ENCODE peak calls at places on chromosome 3, in seven cellular contexts. C, O, K, N, T, I and W are unnamed samples. For H3K27me3, the result is how much of the 10 kb centered on the place peaks cover.

GRCh38 chr3:179236676-179237301 is 14.1 kb downstream of the KCNMB3 start:
- DNase-seq in O (no peak), N (no peak), C (no peak), I (no peak), K (no peak), T (no peak), W (peak)

GRCh38 chr3:55605837-55606236 is 118.7 kb upstream of the WNT5A start:
- DNase-seq in T (no peak), I (no peak), C (no peak), O (no peak), K (no peak), N (no peak), W (no peak)

GRCh38 chr3:120182613-120183524 is 88.6 kb upstream of the GSK3B start:
- DNase-seq in C (no peak), T (no peak), N (no peak), K (no peak), O (peak), I (no peak), W (no peak)

GRCh38 chr3:71646971-71647370 is 63.4 kb upstream of the FOXP1 start:
- DNase-seq in I (no peak), K (no peak), C (no peak), T (no peak), N (no peak), O (no peak), W (no peak)

GRCh38 chr3:52185311-52185710 is 12.6 kb upstream of the ALAS1 start:
- DNase-seq in O (no peak), K (no peak), T (no peak), N (no peak), I (no peak), C (no peak), W (no peak)

GRCh38 chr3:9512456-9513045 is 41.1 kb downstream of the LHFPL4 start:
- DNase-seq in O (no peak), I (no peak), T (no peak), N (no peak), C (no peak), K (no peak), W (no peak)

GRCh38 chr3:69474186-69474585 is 88.3 kb upstream of the FRMD4B start:
- DNase-seq in I (no peak), C (no peak), O (no peak), N (no peak), T (no peak), K (no peak), W (no peak)

GRCh38 chr3:157104928-157105652 is 54.9 kb downstream of the CCNL1 start:
- DNase-seq in K (no peak), N (no peak), I (no peak), T (no peak), C (no peak), O (no peak), W (peak)

GRCh38 chr3:50418845-50419244 is 59.5 kb upstream of the TMEM115 start:
- DNase-seq in I (no peak), C (no peak), K (no peak), N (no peak), O (no peak), T (no peak), W (no peak)

GRCh38 chr3:128801779-128802369 is 75.9 kb downstream of the RAB7A start:
- DNase-seq in I (peak), O (no peak), N (no peak), T (no peak), C (no peak), K (no peak), W (no peak)

GRCh38 chr3:73068419-73068818 is 7.0 kb downstream of the EBLN2 start:
- DNase-seq in I (no peak), O (no peak), T (no peak), C (no peak), N (no peak), K (no peak), W (no peak)

GRCh38 chr3:17232442-17232841 is 347.7 kb downstream of the PLCL2 start:
- DNase-seq in T (no peak), O (no peak), N (no peak), K (no peak), C (no peak), I (no peak), W (no peak)

GRCh38 chr3:63508305-63508704 is 144.2 kb upstream of the SNTN start:
- DNase-seq in C (no peak), O (peak), N (no peak), T (no peak), K (no peak), I (no peak), W (no peak)

GRCh38 chr3:10816019-10816862 is at the start of gene SLC6A11:
- DNase-seq in O (peak), T (no peak), C (no peak), N (no peak), I (no peak), K (no peak), W (no peak)

GRCh38 chr3:38283810-38284775 is 2.0 kb downstream of the SLC22A14 start:
- DNase-seq in N (no peak), I (no peak), O (no peak), K (no peak), T (no peak), C (no peak), W (no peak)

GRCh38 chr3:72361990-72362389 is 486.3 kb downstream of the SHQ1 start:
- DNase-seq in T (no peak), C (no peak), K (no peak), N (no peak), I (no peak), O (no peak), W (no peak)

GRCh38 chr3:17581421-17582080 is 160.9 kb downstream of the TBC1D5 start:
- DNase-seq in O (peak), T (no peak), C (no peak), I (no peak), N (no peak), K (no peak), W (no peak)

GRCh38 chr3:171900396-171900795 is 57.2 kb downstream of the TMEM212 start:
- DNase-seq in N (no peak), T (no peak), O (no peak), C (no peak), I (no peak), K (no peak), W (no peak)

GRCh38 chr3:115975353-115975752 is 352.0 kb downstream of the GAP43 start:
- DNase-seq in O (peak), N (no peak), T (peak), K (peak), I (no peak), C (no peak), W (peak)

GRCh38 chr3:13136426-13136825 is 63.2 kb upstream of the IQSEC1 start:
- DNase-seq in I (no peak), N (no peak), T (no peak), O (no peak), C (peak), K (no peak), W (no peak)

GRCh38 chr3:39809181-39809994 is at the start of gene MYRIP:
- DNase-seq in C (peak), N (no peak), K (no peak), T (no peak), O (peak), I (peak), W (peak)

GRCh38 chr3:192642651-192643050 is 84.7 kb downstream of the FGF12 start:
- DNase-seq in O (no peak), K (no peak), C (no peak), N (no peak), T (no peak), I (no peak), W (no peak)

GRCh38 chr3:46895204-46895660 is 17.7 kb downstream of the PTH1R start:
- DNase-seq in I (peak), T (no peak), C (peak), N (no peak), O (peak), K (peak), W (peak)

GRCh38 chr3:4571690-4572334 is 78.7 kb downstream of the ITPR1 start:
- DNase-seq in K (no peak), C (no peak), N (no peak), T (no peak), O (peak), I (no peak), W (no peak)

GRCh38 chr3:159806412-159806811 is 182.2 kb upstream of the IL12A start:
- DNase-seq in O (no peak), I (no peak), C (no peak), N (no peak), T (no peak), K (no peak), W (no peak)

GRCh38 chr3:73529280-73530029 is 95.3 kb downstream of the PDZRN3 start:
- DNase-seq in O (no peak), I (no peak), T (no peak), K (no peak), C (no peak), N (no peak), W (no peak)

GRCh38 chr3:122014741-122015140 is 7.3 kb downstream of the ILDR1 start:
- DNase-seq in N (no peak), I (no peak), C (no peak), O (no peak), T (no peak), K (no peak), W (peak)

GRCh38 chr3:37703633-37704032 is 158.0 kb upstream of the CTDSPL start:
- DNase-seq in T (no peak), I (no peak), C (no peak), N (no peak), K (no peak), O (peak), W (no peak)

GRCh38 chr3:17967953-17968352 is 225.5 kb upstream of the TBC1D5 start:
- DNase-seq in T (no peak), I (no peak), N (no peak), O (no peak), K (no peak), C (no peak), W (no peak)

GRCh38 chr3:186108106-186108940 is 566 bp downstream of the ETV5 start:
- DNase-seq in T (no peak), O (peak), C (no peak), N (no peak), K (no peak), I (peak), W (peak)
- TF ChIP-seq CTCF in T (no peak), O (no peak), C (no peak), N (no peak), K (no peak), I (no peak), W (no peak)

GRCh38 chr3:197027896-197028710 is 1.5 kb downstream of the MELTF start:
- DNase-seq in I (no peak), K (no peak), N (no peak), O (no peak), C (no peak), T (no peak), W (no peak)
- H3K4me3 ChIP-seq in I (no peak), K (no peak), N (peak), O (peak), C (peak), T (no peak), W (peak)

GRCh38 chr3:169110633-169111032 is 552.9 kb downstream of the MECOM start:
- DNase-seq in C (no peak), N (no peak), I (no peak), O (no peak), K (no peak), T (no peak), W (no peak)

GRCh38 chr3:169103941-169104340 is 559.6 kb downstream of the MECOM start:
- DNase-seq in K (no peak), O (no peak), N (no peak), I (no peak), T (no peak), C (no peak), W (no peak)

GRCh38 chr3:169104541-169104940 is 559.0 kb downstream of the MECOM start:
- DNase-seq in I (no peak), K (no peak), T (no peak), O (peak), N (no peak), C (no peak), W (no peak)

GRCh38 chr3:169104972-169105371 is 558.5 kb downstream of the MECOM start:
- DNase-seq in T (no peak), O (peak), N (no peak), I (no peak), C (no peak), K (no peak), W (no peak)

GRCh38 chr3:169106662-169107061 is 556.9 kb downstream of the MECOM start:
- DNase-seq in O (no peak), K (no peak), T (no peak), N (no peak), I (no peak), C (no peak), W (no peak)
- H3K27me3 ChIP-seq in O (under half), K (under half), T (under half), N (under half), I (under half), C (under half), W (under half)

GRCh38 chr3:189563841-189564563 is 67.2 kb upstream of the TP63 start:
- DNase-seq in O (peak), K (peak), C (no peak), N (no peak), I (no peak), T (peak), W (peak)
- TF ChIP-seq CTCF in O (no peak), K (no peak), C (no peak), N (no peak), I (no peak), T (no peak), W (peak)

DNA sequence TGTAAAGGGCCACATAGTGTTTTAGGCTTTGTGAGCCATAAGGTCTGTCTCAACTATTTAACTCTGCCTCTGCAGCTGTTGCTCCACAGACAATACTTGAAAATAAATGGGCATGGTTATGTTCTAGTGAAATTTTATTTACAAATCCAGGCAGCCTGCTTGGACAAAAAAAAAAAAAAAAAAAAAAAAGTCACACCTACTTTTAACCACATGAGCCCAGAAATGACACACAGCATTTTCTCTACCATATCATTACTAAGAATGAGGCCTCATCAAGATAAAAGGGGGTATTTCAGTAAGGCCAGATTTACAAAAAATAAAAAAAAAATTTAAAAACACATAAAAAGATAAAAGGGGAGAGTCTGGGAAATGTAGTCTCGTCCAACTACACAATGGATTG is 1.7 kb upstream of the NGLY1 start:
- DNase-seq in N (no peak), O (no peak), C (no peak), I (no peak), K (no peak), T (no peak), W (no peak)
- H3K4me3 ChIP-seq in N (no peak), O (no peak), C (no peak), I (no peak), K (no peak), T (no peak), W (no peak)